ENCODE peak calls at places on chromosomes 11 and 22, in five cellular contexts. P, B, T, D and Z are unnamed samples.

GRCh38 chr11:35247428-35247827 is 108.5 kb downstream of the CD44 start:
- DNase-seq in P (peak; percentile 75), B (no peak), T (no peak), D (no peak), Z (no peak)

GRCh38 chr22:32932176-32932575 is 126.0 kb downstream of the SYN3 start:
- DNase-seq in P (no peak), B (no peak), T (no peak), D (no peak), Z (no peak)

GRCh38 chr11:92979176-92979575 is 9.7 kb downstream of the MTNR1B start:
- DNase-seq in P (no peak), B (no peak), T (no peak), D (no peak), Z (no peak)

GRCh38 chr11:70700453-70700852 is 302.1 kb downstream of the CTTN start:
- DNase-seq in P (no peak), B (no peak), T (no peak), D (no peak), Z (no peak)

GRCh38 chr11:113166280-113166679 is 148.1 kb upstream of the TTC12 start:
- DNase-seq in P (no peak), B (no peak), T (no peak), D (no peak), Z (no peak)

GRCh38 chr11:117180020-117180419 is 1.5 kb downstream of the SIDT2 start:
- DNase-seq in P (no peak), B (no peak), T (peak; percentile 8), D (no peak), Z (no peak)

GRCh38 chr11:11965656-11966353 is 42.6 kb downstream of the DKK3 start:
- DNase-seq in P (no peak), B (no peak), T (no peak), D (peak; percentile 4), Z (no peak)

GRCh38 chr11:91243065-91243464 is 981.6 kb upstream of the FAT3 start:
- DNase-seq in P (no peak), B (no peak), T (no peak), D (no peak), Z (no peak)

GRCh38 chr11:32821517-32821916 is 8.2 kb upstream of the PRRG4 start:
- DNase-seq in P (no peak), B (no peak), T (no peak), D (no peak), Z (no peak)

GRCh38 chr11:44171518-44171917 is 76.0 kb downstream of the EXT2 start:
- DNase-seq in P (no peak), B (no peak), T (no peak), D (no peak), Z (no peak)

GRCh38 chr11:4826425-4826824 is 5.3 kb downstream of the OR51F2 start:
- DNase-seq in P (no peak), B (no peak), T (no peak), D (no peak), Z (no peak)

GRCh38 chr11:120226714-120227113 is 13.2 kb upstream of the POU2F3 start:
- DNase-seq in P (no peak), B (no peak), T (no peak), D (no peak), Z (no peak)
- H3K27ac ChIP-seq in P (no peak overlapping the region), B (no peak overlapping the region), T (peak overlapping the region; percentile 65), D (peak overlapping the region; percentile 26), Z (no peak overlapping the region)

GRCh38 chr11:63672934-63673539 is 1.9 kb upstream of the ATL3 start:
- DNase-seq in P (no peak), B (no peak), T (no peak), D (no peak), Z (no peak)

GRCh38 chr11:63670077-63670737 is 969 bp downstream of the ATL3 start:
- DNase-seq in P (no peak), B (no peak), T (no peak), D (no peak), Z (no peak)

GRCh38 chr11:63670738-63671321 is 346 bp downstream of the ATL3 start:
- DNase-seq in P (peak; percentile 28), B (peak; percentile 75), T (peak; percentile 63), D (peak; percentile 37), Z (peak; percentile 57)

GRCh38 chr11:63672156-63672463 is 934 bp upstream of the ATL3 start:
- DNase-seq in P (no peak), B (no peak), T (no peak), D (no peak), Z (no peak)

DNA sequence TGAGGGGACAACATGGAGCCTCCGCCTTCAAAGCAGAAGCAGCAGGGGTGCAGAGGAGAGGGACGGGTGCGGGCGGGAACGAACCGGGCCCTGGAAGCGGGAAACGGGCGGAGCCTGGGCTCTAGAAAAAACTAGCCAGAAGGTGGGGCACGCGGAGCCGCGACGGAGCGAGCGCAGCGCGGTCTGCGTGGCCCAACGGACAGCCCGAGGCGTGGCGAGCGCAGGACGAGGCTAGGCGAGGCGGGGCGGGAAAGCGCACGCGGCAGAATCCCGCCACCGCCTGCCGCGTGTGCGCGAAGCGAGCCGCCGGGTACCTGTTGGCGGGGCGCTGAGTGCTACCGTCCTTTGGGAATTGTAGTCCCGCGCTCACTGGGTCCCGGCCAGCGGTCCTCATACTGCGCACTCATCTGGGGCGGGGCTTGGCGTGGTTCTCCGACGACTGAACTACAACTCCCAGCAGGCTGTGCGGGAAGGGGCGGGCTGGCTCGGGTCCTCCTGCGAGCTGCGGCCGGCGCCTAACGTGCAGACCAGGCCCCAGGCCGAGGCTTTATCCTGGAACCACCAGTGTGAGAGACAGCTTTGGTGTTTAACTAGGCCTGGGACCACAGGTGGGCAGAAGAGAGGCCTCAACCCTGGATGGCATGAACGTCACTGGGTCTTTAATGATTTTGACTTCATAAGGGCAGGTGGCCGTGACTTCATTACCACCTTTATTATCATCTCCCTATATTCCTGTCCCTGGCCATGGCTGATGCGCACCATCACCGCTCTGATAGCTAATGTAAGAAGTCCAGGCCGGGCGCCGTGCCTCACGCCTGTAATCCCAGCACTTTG is at the start of gene ATL3:
- DNase-seq in P (peak; percentile 96), B (peak; percentile 99), T (peak; percentile 98), D (peak; percentile 98), Z (peak; percentile 99)
- H3K4me1 ChIP-seq in P (peaks cover 19% of the 10 kb centered on the region), B (peaks cover 41% of the 10 kb centered on the region), T (peaks cover 16% of the 10 kb centered on the region), D (peaks cover 42% of the 10 kb centered on the region), Z (peaks cover 29% of the 10 kb centered on the region)

DNA sequence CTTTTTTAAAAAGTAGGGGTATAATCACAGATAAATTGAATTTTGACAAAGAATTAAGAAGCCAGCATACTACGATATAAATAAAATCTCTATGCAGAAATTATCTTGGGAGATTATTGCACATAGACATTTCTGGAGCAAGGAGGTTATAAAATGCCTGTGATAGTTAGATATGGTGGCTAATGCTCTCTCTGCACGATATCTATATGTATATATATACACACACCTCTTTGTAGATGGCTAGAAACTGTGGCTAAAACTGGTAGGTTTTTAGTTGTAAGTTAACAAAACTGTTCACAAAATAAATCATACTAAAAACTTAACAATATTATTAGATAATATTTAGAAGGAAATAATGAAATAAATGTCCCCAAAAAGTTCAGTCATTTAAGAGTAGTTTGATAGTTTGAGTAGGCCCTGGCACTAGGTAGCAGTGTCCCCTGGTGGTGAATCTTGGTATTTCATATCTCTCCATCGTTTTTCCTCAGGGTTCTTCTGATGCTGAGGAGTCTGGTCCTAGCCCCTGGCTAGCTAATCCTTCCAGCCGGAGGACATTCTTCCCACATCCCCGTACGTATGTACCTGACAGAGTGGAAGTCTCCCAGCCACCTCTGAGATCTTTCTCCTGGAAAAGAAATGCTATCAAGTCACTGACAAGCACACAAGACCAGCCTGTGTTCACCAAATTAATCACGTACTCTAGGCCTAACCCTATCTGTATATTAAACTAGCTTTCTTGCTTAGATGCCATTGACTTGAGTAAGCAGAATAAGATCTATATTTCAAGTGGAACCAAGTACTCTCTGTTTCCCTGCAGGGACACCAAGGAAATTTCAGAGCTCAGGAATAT is 32.2 kb downstream of the ART5 start:
- DNase-seq in P (peak; percentile 24), B (no peak), T (no peak), D (no peak), Z (no peak)
- TF ChIP-seq CTCF in P (peak; percentile 86), B (peak; percentile 90), T (peak; percentile 90), D (peak; percentile 73), Z (peak; percentile 76)

GRCh38 chr22:35649636-35650250 is 1.5 kb downstream of the APOL6 start:
- DNase-seq in P (no peak), B (no peak), T (no peak), D (no peak), Z (no peak)
- H3K27ac ChIP-seq in P (peak overlapping the region; percentile 91), B (peak overlapping the region; percentile 95), T (peak overlapping the region; percentile 94), D (peak overlapping the region; percentile 93), Z (peak overlapping the region; percentile 78)

GRCh38 chr11:114183041-114183511 is 113.1 kb upstream of the NNMT start:
- DNase-seq in P (peak; percentile 51), B (no peak), T (no peak), D (no peak), Z (no peak)

GRCh38 chr11:114187173-114187572 is 109.0 kb upstream of the NNMT start:
- DNase-seq in P (no peak), B (no peak), T (no peak), D (no peak), Z (peak; percentile 46)

GRCh38 chr11:114182471-114182968 is 113.7 kb upstream of the NNMT start:
- DNase-seq in P (no peak), B (no peak), T (no peak), D (no peak), Z (no peak)

GRCh38 chr11:114188851-114189570 is 107.2 kb upstream of the NNMT start:
- DNase-seq in P (no peak), B (no peak), T (no peak), D (no peak), Z (no peak)

DNA sequence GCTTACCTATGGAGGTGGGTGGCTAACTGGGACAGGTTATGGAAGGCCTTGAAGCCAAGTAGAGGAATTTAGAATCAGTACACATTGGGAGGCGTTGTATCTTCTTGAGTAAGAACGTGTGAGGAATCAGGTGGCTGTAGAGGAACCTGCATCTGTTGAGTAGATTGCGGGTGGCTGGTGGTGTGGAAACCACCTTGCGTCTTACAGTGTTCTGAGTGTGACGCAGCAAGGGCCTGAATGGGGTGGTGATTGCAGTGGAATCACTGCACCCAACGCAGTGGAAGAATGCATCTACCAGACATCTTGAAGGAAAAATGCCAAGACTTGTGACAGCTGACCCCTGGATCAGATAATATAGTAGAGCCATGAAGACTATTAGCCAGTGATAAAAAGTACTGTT is 110.8 kb upstream of the NNMT start:
- DNase-seq in P (no peak), B (no peak), T (no peak), D (no peak), Z (no peak)
- H3K4me1 ChIP-seq in P (peaks cover 41% of the 10 kb centered on the region), B (peaks cover 61% of the 10 kb centered on the region), T (peaks cover 13% of the 10 kb centered on the region), D (peaks cover 43% of the 10 kb centered on the region), Z (peaks cover 35% of the 10 kb centered on the region)

GRCh38 chr11:121318848-121319834 is 26.6 kb downstream of the SC5D start:
- DNase-seq in P (peak; percentile 30), B (no peak), T (peak; percentile 24), D (peak; percentile 14), Z (no peak)
- TF ChIP-seq CTCF in P (peak; percentile 72), B (peak; percentile 70), T (peak; percentile 81), D (peak; percentile 46), Z (peak; percentile 77)

DNA sequence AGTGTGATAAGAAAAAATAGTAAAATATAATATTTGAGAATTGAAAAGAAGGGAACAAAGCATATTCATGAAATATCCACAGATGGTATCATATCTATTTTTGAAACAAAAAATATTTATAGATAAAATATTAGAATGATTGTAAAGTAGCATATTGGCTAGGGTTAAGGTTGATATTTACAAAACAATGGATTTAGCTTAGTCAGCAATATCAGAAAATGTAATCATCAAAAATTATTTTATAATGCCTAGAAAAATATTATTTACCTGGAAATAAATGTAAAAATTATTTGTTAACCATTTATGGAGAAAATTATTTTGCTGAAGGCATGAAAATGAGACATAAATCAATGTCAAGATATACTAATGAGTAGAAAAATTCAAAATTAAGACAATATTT is 12.8 kb downstream of the FAM111B start:
- DNase-seq in P (no peak), B (no peak), T (no peak), D (no peak), Z (no peak)
- H3K27ac ChIP-seq in P (no peak overlapping the region), B (no peak overlapping the region), T (no peak overlapping the region), D (no peak overlapping the region), Z (no peak overlapping the region)